ENCODE peak calls at places on chromosome 14, in six cellular contexts. F is left lung, I is cardiac muscle cell, W is tibial artery, H is GM20000, O is BE2C. V is an unnamed sample.

GRCh38 chr14:77910506-77910905 is 110.6 kb downstream of the ADCK1 start:
- DNase-seq in W (no peak), H (no peak), I (no peak), F (no peak), O (no peak), V (no peak)

GRCh38 chr14:70045715-70046535 is 142.8 kb downstream of the SLC8A3 start:
- DNase-seq in O (peak), H (peak), F (peak), I (peak), W (no peak), V (no peak)

GRCh38 chr14:89179891-89180404 is 237.1 kb downstream of the FOXN3 start:
- DNase-seq in F (peak), I (no peak), H (no peak), O (no peak), W (no peak), V (no peak)

GRCh38 chr14:37114039-37114438 is 58.4 kb downstream of the SLC25A21 start:
- DNase-seq in W (no peak), O (no peak), H (no peak), F (no peak), I (no peak), V (no peak)

GRCh38 chr14:78637489-78637888 is 467.3 kb downstream of the NRXN3 start:
- DNase-seq in W (no peak), H (no peak), F (no peak), I (no peak), O (no peak), V (no peak)

GRCh38 chr14:78029471-78030372 is 140.5 kb upstream of the NRXN3 start:
- DNase-seq in H (no peak), O (peak), F (peak), I (no peak), W (no peak), V (no peak)

GRCh38 chr14:89730692-89731091 is 223.8 kb downstream of the EFCAB11 start:
- DNase-seq in I (no peak), F (no peak), W (no peak), O (no peak), H (no peak), V (no peak)

GRCh38 chr14:32808574-32809098 is 130.0 kb upstream of the NPAS3 start:
- DNase-seq in F (no peak), W (no peak), O (no peak), I (no peak), H (no peak), V (no peak)

GRCh38 chr14:29716150-29716549 is 211.5 kb downstream of the PRKD1 start:
- DNase-seq in O (no peak), H (no peak), W (no peak), F (no peak), I (no peak), V (no peak)

GRCh38 chr14:70808023-70808401 is 1.3 kb downstream of the MAP3K9 start:
- DNase-seq in O (no peak), I (peak), F (no peak), H (peak), W (no peak), V (peak)

GRCh38 chr14:65566820-65567522 is 154.4 kb downstream of the FUT8 start:
- DNase-seq in I (no peak), W (no peak), F (no peak), H (no peak), O (no peak), V (no peak)

GRCh38 chr14:60734465-60735242 is at the start of gene MNAT1:
- DNase-seq in O (peak), H (peak), I (peak), F (peak), W (peak), V (peak)

GRCh38 chr14:99125616-99126431 is 146.2 kb downstream of the BCL11B start:
- DNase-seq in F (no peak), I (no peak), O (no peak), H (no peak), W (no peak), V (no peak)

GRCh38 chr14:104389326-104390220 is 190.0 kb upstream of the C14orf180 start:
- DNase-seq in H (no peak), F (peak), O (no peak), I (no peak), W (peak), V (no peak)

GRCh38 chr14:35122696-35123387 is 490 bp downstream of the PRORP start:
- DNase-seq in H (no peak), W (peak), I (no peak), F (no peak), O (no peak), V (no peak)

GRCh38 chr14:27236601-27237000 is 638.8 kb upstream of the NOVA1 start:
- DNase-seq in W (no peak), I (no peak), H (no peak), F (no peak), O (no peak), V (no peak)

GRCh38 chr14:74964787-74965769 is 9.7 kb upstream of the PGF start:
- DNase-seq in W (no peak), H (no peak), F (peak), I (no peak), O (no peak), V (no peak)

GRCh38 chr14:36941783-36942521 is 230.5 kb downstream of the SLC25A21 start:
- DNase-seq in I (peak), O (peak), H (peak), W (peak), F (peak), V (no peak)

GRCh38 chr14:100588671-100589070 is 1.5 kb upstream of the BEGAIN start:
- DNase-seq in I (no peak), F (peak), W (no peak), H (no peak), O (peak), V (no peak)

GRCh38 chr14:89221109-89221508 is 195.9 kb downstream of the FOXN3 start:
- DNase-seq in I (no peak), O (no peak), H (no peak), W (no peak), F (no peak), V (no peak)

GRCh38 chr14:72961579-72962335 is 35.5 kb downstream of the DCAF4 start:
- DNase-seq in H (no peak), F (no peak), I (no peak), O (no peak), W (no peak), V (no peak)

GRCh38 chr14:64465856-64466554 is 706 bp downstream of the AKAP5 start:
- DNase-seq in O (peak), W (no peak), F (no peak), H (no peak), I (peak), V (no peak)

GRCh38 chr14:23639048-23639890 is 3.1 kb downstream of the DHRS2 start:
- DNase-seq in W (no peak), O (no peak), H (no peak), F (no peak), I (no peak), V (no peak)

GRCh38 chr14:102028733-102029132 is 58.1 kb downstream of the HSP90AA1 start:
- DNase-seq in H (no peak), I (no peak), F (no peak), O (no peak), W (no peak), V (no peak)

GRCh38 chr14:30223385-30223785 is 295.7 kb upstream of the PRKD1 start:
- DNase-seq in O (peak), F (peak), W (peak), H (no peak), I (no peak), V (no peak)

GRCh38 chr14:102215522-102216250 is 76.0 kb downstream of the WDR20 start:
- DNase-seq in F (no peak), H (no peak), W (no peak), O (no peak), I (peak), V (no peak)

GRCh38 chr14:99272669-99273024 is 650 bp upstream of the BCL11B start:
- DNase-seq in W (no peak), H (no peak), O (no peak), I (no peak), F (no peak), V (no peak)

GRCh38 chr14:54335569-54336155 is 61.1 kb upstream of the CDKN3 start:
- DNase-seq in F (no peak), I (no peak), O (no peak), H (no peak), W (no peak), V (no peak)

GRCh38 chr14:77133718-77134338 is 7.8 kb downstream of the ZDHHC22 start:
- DNase-seq in W (no peak), F (no peak), H (peak), I (peak), O (no peak), V (peak)

GRCh38 chr14:66295386-66295785 is 190.8 kb upstream of the CCDC196 start:
- DNase-seq in I (no peak), W (no peak), F (no peak), H (no peak), O (no peak), V (no peak)

GRCh38 chr14:77158175-77158908 is 16.8 kb upstream of the ZDHHC22 start:
- DNase-seq in F (no peak), H (no peak), I (peak), W (no peak), O (peak), V (no peak)

GRCh38 chr14:105480807-105481801 is 5.6 kb upstream of the CRIP1 start:
- DNase-seq in O (peak), H (peak), I (peak), W (peak), F (peak), V (peak)

GRCh38 chr14:105482486-105483110 is 4.1 kb upstream of the CRIP1 start:
- DNase-seq in H (no peak), F (no peak), I (no peak), W (no peak), O (no peak), V (no peak)

GRCh38 chr14:105483300-105484068 is 3.2 kb upstream of the CRIP1 start:
- DNase-seq in W (peak), F (no peak), O (no peak), I (no peak), H (no peak), V (no peak)

GRCh38 chr14:105480165-105480564 is 5.5 kb downstream of the CRIP2 start:
- DNase-seq in W (no peak), I (no peak), O (no peak), F (no peak), H (no peak), V (no peak)

GRCh38 chr14:105481886-105482454 is 4.7 kb upstream of the CRIP1 start:
- DNase-seq in O (peak), F (peak), W (peak), H (peak), I (no peak), V (peak)
- TF ChIP-seq CTCF in O (peak), F (no peak), W (no peak), H (no peak), I (peak), V (no peak)

GRCh38 chr14:50828738-50829471 is 2.1 kb downstream of the NIN start:
- DNase-seq in F (no peak), H (no peak), O (no peak), W (no peak), I (no peak), V (no peak)
- TF ChIP-seq CTCF in F (no peak), H (no peak), O (peak), W (no peak), I (no peak), V (no peak)

DNA sequence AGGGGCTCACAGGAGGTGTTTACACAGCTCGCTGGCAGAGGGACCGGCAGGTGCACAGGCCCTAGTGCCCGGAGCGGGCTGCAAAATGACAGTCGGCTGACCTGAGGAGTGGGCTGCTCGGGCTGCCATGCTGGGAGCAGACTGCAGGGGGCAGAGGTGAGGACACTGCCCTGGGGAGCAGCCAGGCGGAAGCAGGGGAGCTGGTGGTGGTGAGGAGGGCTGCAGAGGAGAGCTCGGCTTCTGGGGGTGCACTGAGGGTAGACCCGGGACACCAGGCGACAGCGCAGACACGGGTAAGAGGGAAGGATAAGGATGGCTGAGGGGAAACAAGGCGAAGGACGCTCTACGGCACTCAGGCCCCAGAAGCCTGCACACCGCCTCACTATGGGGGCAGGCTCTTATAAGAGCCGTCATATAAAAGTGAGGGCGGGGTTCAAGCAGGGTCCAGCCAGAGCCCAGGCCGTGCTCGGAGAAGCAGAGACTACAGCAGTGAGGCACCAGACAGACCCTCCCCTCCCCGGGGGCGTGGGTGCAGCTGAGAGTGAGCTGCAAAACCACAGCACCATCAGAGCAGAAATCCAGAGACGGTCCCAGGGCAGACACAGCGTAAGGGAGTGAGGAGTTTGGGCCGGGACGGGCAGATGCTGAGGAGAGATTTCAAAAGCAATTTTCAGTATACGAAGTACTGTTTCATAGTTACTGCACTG is 62.5 kb downstream of the CCDC88C start:
- DNase-seq in W (no peak), H (no peak), F (no peak), O (peak), I (no peak), V (peak)
- TF ChIP-seq CTCF in W (no peak), H (peak), F (no peak), O (peak), I (peak), V (no peak)

GRCh38 chr14:67675219-67675582 is 769 bp upstream of the VTI1B start:
- DNase-seq in H (no peak), I (no peak), O (no peak), F (no peak), W (no peak), V (no peak)

GRCh38 chr14:67668559-67668958 is 5.9 kb downstream of the VTI1B start:
- DNase-seq in O (no peak), I (no peak), F (no peak), W (no peak), H (no peak), V (no peak)

GRCh38 chr14:67673451-67673850 is 981 bp downstream of the VTI1B start:
- DNase-seq in W (no peak), O (no peak), H (no peak), I (no peak), F (no peak), V (no peak)

GRCh38 chr14:67674480-67675218 is at the start of gene VTI1B:
- DNase-seq in O (peak), H (peak), F (peak), W (peak), I (peak), V (peak)

DNA sequence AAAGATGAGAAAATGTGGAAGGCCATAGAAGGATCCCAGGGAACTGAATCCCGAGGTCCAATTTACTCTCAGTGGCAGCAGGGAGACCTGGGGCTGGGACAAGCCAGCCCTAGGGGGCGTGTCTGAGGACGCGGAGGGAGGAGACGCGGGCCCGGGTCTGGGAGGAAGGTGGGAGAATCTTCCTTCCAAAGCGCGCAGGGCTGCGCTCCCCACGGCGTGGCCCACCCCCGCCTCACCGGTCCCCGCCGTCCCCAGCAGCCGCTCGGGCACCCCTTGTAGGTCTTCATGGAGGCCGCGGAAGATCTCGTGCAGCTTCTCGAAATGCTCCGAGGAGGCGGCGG is 323 bp downstream of the VTI1B start:
- DNase-seq in W (peak), I (peak), O (peak), F (peak), H (peak), V (peak)
- TF ChIP-seq CTCF in W (peak), I (peak), O (peak), F (no peak), H (no peak), V (no peak)

GRCh38 chr14:21208554-21208953 is 52.7 kb upstream of the OR5AU1 start:
- DNase-seq in H (no peak), O (no peak), W (no peak), F (no peak), I (no peak), V (no peak)

GRCh38 chr14:21209185-21209584 is 53.3 kb upstream of the OR5AU1 start:
- DNase-seq in I (no peak), H (no peak), O (no peak), W (no peak), F (no peak), V (no peak)

GRCh38 chr14:21213652-21214051 is 55.6 kb downstream of the HNRNPC start:
- DNase-seq in O (no peak), I (no peak), H (no peak), W (no peak), F (no peak), V (no peak)

GRCh38 chr14:21210023-21210422 is 54.2 kb upstream of the OR5AU1 start:
- DNase-seq in W (no peak), F (no peak), I (no peak), H (no peak), O (no peak), V (no peak)

GRCh38 chr14:21211509-21211908 is 55.6 kb upstream of the OR5AU1 start:
- DNase-seq in H (no peak), O (no peak), F (no peak), W (no peak), I (no peak), V (no peak)
- TF ChIP-seq CTCF in H (no peak), O (no peak), F (no peak), W (no peak), I (no peak), V (no peak)

GRCh38 chr14:59582845-59583509 is 6.4 kb upstream of the CCDC175 start:
- DNase-seq in H (no peak), I (no peak), F (peak), W (no peak), O (no peak), V (no peak)
- TF ChIP-seq CTCF in H (no peak), I (no peak), F (no peak), W (no peak), O (peak), V (no peak)

GRCh38 chr14:68495101-68495637 is 297.7 kb downstream of the ZFP36L1 start:
- DNase-seq in H (no peak), W (no peak), I (no peak), O (no peak), F (no peak), V (no peak)

GRCh38 chr14:68492889-68493288 is 300.0 kb downstream of the ZFP36L1 start:
- DNase-seq in H (no peak), O (no peak), I (no peak), W (no peak), F (no peak), V (no peak)

GRCh38 chr14:68487805-68488590 is 304.9 kb downstream of the ZFP36L1 start:
- DNase-seq in F (no peak), H (no peak), I (no peak), W (no peak), O (no peak), V (no peak)

GRCh38 chr14:68495638-68496114 is 297.2 kb downstream of the ZFP36L1 start:
- DNase-seq in H (peak), O (no peak), W (no peak), I (no peak), F (no peak), V (no peak)

DNA sequence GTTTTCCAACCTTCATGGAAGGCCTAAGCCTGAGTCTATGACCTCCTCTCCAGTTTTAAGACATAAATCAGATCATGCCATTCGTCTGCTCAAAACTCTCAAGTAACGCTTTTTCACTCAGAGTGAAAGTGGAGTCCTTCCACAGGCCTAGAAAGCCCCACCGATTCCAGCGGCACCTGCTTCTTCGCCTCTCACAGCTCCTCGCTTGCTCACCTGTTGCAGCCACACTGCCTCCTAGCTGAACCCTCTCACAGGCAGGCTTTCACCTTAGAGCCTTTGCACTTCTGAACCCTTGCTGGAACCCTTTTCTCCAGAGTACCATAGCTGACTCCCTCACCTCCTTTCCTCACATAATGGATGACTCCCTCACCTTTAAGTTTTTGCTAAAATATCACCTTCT is 301.1 kb downstream of the ZFP36L1 start:
- DNase-seq in F (no peak), W (no peak), H (no peak), O (no peak), I (no peak), V (no peak)
- TF ChIP-seq CTCF in F (no peak), W (no peak), H (no peak), O (no peak), I (no peak), V (no peak)

DNA sequence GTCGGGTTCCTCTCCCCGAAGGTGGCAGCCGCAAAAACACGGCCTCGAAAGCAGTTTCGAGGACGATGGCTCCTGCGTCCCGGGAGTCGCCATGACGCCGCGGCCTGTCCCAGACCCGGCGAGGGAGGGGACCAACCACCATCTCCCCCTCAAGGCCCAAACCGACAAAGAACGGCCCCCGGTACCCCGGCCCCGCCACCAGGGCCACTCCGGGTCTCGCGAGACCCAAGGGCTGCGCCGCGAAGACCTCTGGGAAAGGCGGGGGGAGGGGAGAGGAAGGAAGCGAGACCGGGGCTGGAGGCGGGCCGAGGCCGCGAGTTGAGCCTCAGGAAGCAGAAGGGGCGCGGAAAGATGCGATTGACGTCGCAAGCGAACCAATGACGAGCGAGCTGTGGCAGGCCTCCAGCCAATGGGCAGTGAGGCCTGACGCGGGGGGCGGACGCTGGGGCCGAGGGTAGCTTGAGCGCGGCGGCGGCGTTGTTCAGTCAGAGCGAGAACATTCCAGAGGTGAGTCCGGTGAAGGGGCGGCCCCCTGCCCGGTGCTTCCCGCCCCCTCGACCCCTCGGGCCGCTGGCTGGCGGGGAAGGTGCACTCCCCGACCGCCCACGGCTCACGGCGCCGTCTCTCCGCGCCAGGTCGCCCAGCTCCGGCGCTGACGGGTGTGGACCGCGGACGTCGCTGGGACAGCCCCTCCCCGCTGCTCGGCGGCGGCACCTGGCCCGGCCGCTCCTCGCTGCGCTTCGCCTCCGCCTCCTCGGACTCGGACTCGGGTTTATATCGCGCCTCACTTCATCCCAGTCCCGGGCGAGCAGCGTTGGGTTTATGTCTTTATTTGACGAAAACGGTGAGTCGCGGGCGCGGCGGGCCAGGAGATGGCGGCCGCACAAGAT is at the start of gene EIF5:
- DNase-seq in F (peak), H (peak), O (peak), I (peak), W (peak), V (peak)
- TF ChIP-seq CTCF in F (peak), H (no peak), O (no peak), I (peak), W (peak), V (no peak)